ENCODE peak calls at places on chromosome 5, in six cellular contexts. One of them, this sample, is unnamed.
A peak's percentile ranks its signal among the peaks of the same experiment; 100 is the strongest.

GRCh38 chr5:31413030-31413812 is 118.7 kb downstream of the DROSHA start:
- DNase-seq in HepG2: no peak
- DNase-seq in A549: no peak
- DNase-seq in SK-N-SH: no peak
- DNase-seq in K562: no peak
- DNase-seq in GM12878: no peak
- DNase-seq in this sample: no peak

GRCh38 chr5:10632110-10632903 is 68.4 kb downstream of the ANKRD33B start:
- DNase-seq in GM12878: peak; percentile 92
- DNase-seq in A549: no peak
- DNase-seq in HepG2: no peak
- DNase-seq in K562: no peak
- DNase-seq in SK-N-SH: no peak
- DNase-seq in this sample: peak; percentile 59

GRCh38 chr5:84303315-84303714 is 81.4 kb downstream of the EDIL3 start:
- DNase-seq in GM12878: no peak
- DNase-seq in HepG2: no peak
- DNase-seq in A549: no peak
- DNase-seq in SK-N-SH: no peak
- DNase-seq in K562: no peak
- DNase-seq in this sample: peak; percentile 62

GRCh38 chr5:150358261-150359095 is 981 bp downstream of the TCOF1 start:
- DNase-seq in K562: no peak
- DNase-seq in SK-N-SH: no peak
- DNase-seq in A549: no peak
- DNase-seq in HepG2: peak; percentile 70
- DNase-seq in GM12878: no peak
- DNase-seq in this sample: peak; percentile 9

GRCh38 chr5:149641000-149641576 is 59.8 kb downstream of the ARHGEF37 start:
- DNase-seq in SK-N-SH: no peak
- DNase-seq in HepG2: peak; percentile 85
- DNase-seq in A549: no peak
- DNase-seq in K562: peak; percentile 72
- DNase-seq in GM12878: no peak
- DNase-seq in this sample: peak; percentile 43

GRCh38 chr5:37722236-37723146 is 117.3 kb downstream of the GDNF start:
- DNase-seq in SK-N-SH: no peak
- DNase-seq in A549: peak; percentile 5
- DNase-seq in K562: no peak
- DNase-seq in GM12878: peak; percentile 59
- DNase-seq in HepG2: peak; percentile 73
- DNase-seq in this sample: peak; percentile 96

GRCh38 chr5:139725073-139725830 is 70.4 kb upstream of the PSD2 start:
- DNase-seq in SK-N-SH: peak; percentile 85
- DNase-seq in A549: peak; percentile 73
- DNase-seq in K562: peak; percentile 41
- DNase-seq in HepG2: peak; percentile 77
- DNase-seq in GM12878: no peak
- DNase-seq in this sample: peak; percentile 85

GRCh38 chr5:150484964-150485769 is 22.8 kb upstream of the NDST1 start:
- DNase-seq in GM12878: no peak
- DNase-seq in K562: no peak
- DNase-seq in SK-N-SH: no peak
- DNase-seq in HepG2: peak; percentile 39
- DNase-seq in A549: no peak
- DNase-seq in this sample: no peak

GRCh38 chr5:56490971-56491468 is 257.9 kb upstream of the ANKRD55 start:
- DNase-seq in K562: no peak
- DNase-seq in A549: no peak
- DNase-seq in GM12878: no peak
- DNase-seq in HepG2: no peak
- DNase-seq in SK-N-SH: no peak
- DNase-seq in this sample: no peak

GRCh38 chr5:171891595-171891994 is 106.0 kb downstream of the SMIM23 start:
- DNase-seq in SK-N-SH: no peak
- DNase-seq in HepG2: no peak
- DNase-seq in A549: no peak
- DNase-seq in GM12878: no peak
- DNase-seq in K562: no peak
- DNase-seq in this sample: no peak

GRCh38 chr5:137621306-137621705 is 114.6 kb downstream of the KLHL3 start:
- DNase-seq in SK-N-SH: no peak
- DNase-seq in HepG2: no peak
- DNase-seq in K562: no peak
- DNase-seq in GM12878: no peak
- DNase-seq in A549: no peak
- DNase-seq in this sample: no peak

GRCh38 chr5:178553517-178553916 is 36.7 kb downstream of the COL23A1 start:
- DNase-seq in SK-N-SH: no peak
- DNase-seq in GM12878: no peak
- DNase-seq in A549: no peak
- DNase-seq in HepG2: no peak
- DNase-seq in K562: no peak
- DNase-seq in this sample: no peak

GRCh38 chr5:83586874-83587776 is 115.6 kb downstream of the VCAN start:
- DNase-seq in GM12878: no peak
- DNase-seq in A549: no peak
- DNase-seq in HepG2: no peak
- DNase-seq in K562: no peak
- DNase-seq in SK-N-SH: no peak
- DNase-seq in this sample: peak; percentile 68

GRCh38 chr5:128541385-128541784 is 3.3 kb upstream of the FBN2 start:
- DNase-seq in HepG2: no peak
- DNase-seq in SK-N-SH: no peak
- DNase-seq in GM12878: no peak
- DNase-seq in A549: no peak
- DNase-seq in K562: no peak
- DNase-seq in this sample: no peak

GRCh38 chr5:139761057-139761450 is 34.6 kb upstream of the PSD2 start:
- DNase-seq in GM12878: no peak
- DNase-seq in HepG2: no peak
- DNase-seq in A549: no peak
- DNase-seq in K562: no peak
- DNase-seq in SK-N-SH: no peak
- DNase-seq in this sample: no peak

GRCh38 chr5:40521108-40521785 is 158.5 kb upstream of the PTGER4 start:
- DNase-seq in HepG2: no peak
- DNase-seq in GM12878: no peak
- DNase-seq in A549: no peak
- DNase-seq in K562: no peak
- DNase-seq in SK-N-SH: no peak
- DNase-seq in this sample: no peak

GRCh38 chr5:41519801-41520200 is 9.4 kb upstream of the PLCXD3 start:
- DNase-seq in SK-N-SH: no peak
- DNase-seq in GM12878: no peak
- DNase-seq in K562: no peak
- DNase-seq in A549: no peak
- DNase-seq in HepG2: no peak
- DNase-seq in this sample: no peak

GRCh38 chr5:36521838-36522745 is 84.3 kb upstream of the SLC1A3 start:
- DNase-seq in GM12878: no peak
- DNase-seq in K562: no peak
- DNase-seq in SK-N-SH: no peak
- DNase-seq in A549: no peak
- DNase-seq in HepG2: no peak
- DNase-seq in this sample: no peak

GRCh38 chr5:58016892-58017291 is 443.0 kb downstream of the PLK2 start:
- DNase-seq in K562: no peak
- DNase-seq in A549: no peak
- DNase-seq in SK-N-SH: no peak
- DNase-seq in GM12878: no peak
- DNase-seq in HepG2: no peak
- DNase-seq in this sample: no peak

GRCh38 chr5:157686841-157687554 is 15.7 kb downstream of the C5orf52 start:
- DNase-seq in A549: no peak
- DNase-seq in K562: no peak
- DNase-seq in GM12878: no peak
- DNase-seq in HepG2: no peak
- DNase-seq in SK-N-SH: no peak
- DNase-seq in this sample: no peak

GRCh38 chr5:111135946-111136345 is 43.8 kb downstream of the WDR36 start:
- DNase-seq in SK-N-SH: no peak
- DNase-seq in GM12878: no peak
- DNase-seq in K562: no peak
- DNase-seq in A549: no peak
- DNase-seq in HepG2: no peak
- DNase-seq in this sample: peak; percentile 53

GRCh38 chr5:138653502-138653901 is 78.3 kb upstream of the HSPA9 start:
- DNase-seq in K562: no peak
- DNase-seq in A549: no peak
- DNase-seq in GM12878: no peak
- DNase-seq in SK-N-SH: no peak
- DNase-seq in HepG2: no peak
- DNase-seq in this sample: peak; percentile 35

GRCh38 chr5:33258553-33258952 is 182.2 kb upstream of the TARS1 start:
- DNase-seq in HepG2: no peak
- DNase-seq in GM12878: no peak
- DNase-seq in A549: no peak
- DNase-seq in K562: no peak
- DNase-seq in SK-N-SH: no peak
- DNase-seq in this sample: peak; percentile 43

GRCh38 chr5:7878381-7878873 is 9.5 kb downstream of the MTRR start:
- DNase-seq in SK-N-SH: no peak
- DNase-seq in HepG2: peak; percentile 41
- DNase-seq in A549: no peak
- DNase-seq in K562: no peak
- DNase-seq in GM12878: peak; percentile 66
- DNase-seq in this sample: peak; percentile 76

GRCh38 chr5:119285070-119285916 is 70.5 kb upstream of the TNFAIP8 start:
- DNase-seq in SK-N-SH: no peak
- DNase-seq in GM12878: no peak
- DNase-seq in A549: no peak
- DNase-seq in K562: no peak
- DNase-seq in HepG2: no peak
- DNase-seq in this sample: no peak

GRCh38 chr5:131246515-131246914 is 17.3 kb upstream of the CDC42SE2 start:
- DNase-seq in K562: no peak
- DNase-seq in A549: no peak
- DNase-seq in GM12878: no peak
- DNase-seq in SK-N-SH: no peak
- DNase-seq in HepG2: no peak
- DNase-seq in this sample: no peak

GRCh38 chr5:28344803-28345433 is 1306.5 kb upstream of the CDH9 start:
- DNase-seq in A549: no peak
- DNase-seq in HepG2: peak; percentile 35
- DNase-seq in SK-N-SH: peak; percentile 5
- DNase-seq in GM12878: peak; percentile 0
- DNase-seq in K562: peak; percentile 20
- DNase-seq in this sample: no peak

GRCh38 chr5:132479073-132479811 is 11.3 kb downstream of the IRF1 start:
- DNase-seq in A549: no peak
- DNase-seq in SK-N-SH: no peak
- DNase-seq in HepG2: no peak
- DNase-seq in GM12878: no peak
- DNase-seq in K562: no peak
- DNase-seq in this sample: no peak

GRCh38 chr5:157603333-157604190 is 28.0 kb upstream of the ADAM19 start:
- DNase-seq in HepG2: peak; percentile 18
- DNase-seq in A549: peak; percentile 33
- DNase-seq in GM12878: no peak
- DNase-seq in SK-N-SH: no peak
- DNase-seq in K562: no peak
- DNase-seq in this sample: peak; percentile 93

GRCh38 chr5:179285236-179285635 is 60.0 kb downstream of the ADAMTS2 start:
- DNase-seq in K562: no peak
- DNase-seq in SK-N-SH: peak; percentile 89
- DNase-seq in A549: no peak
- DNase-seq in HepG2: no peak
- DNase-seq in GM12878: no peak
- DNase-seq in this sample: no peak

DNA sequence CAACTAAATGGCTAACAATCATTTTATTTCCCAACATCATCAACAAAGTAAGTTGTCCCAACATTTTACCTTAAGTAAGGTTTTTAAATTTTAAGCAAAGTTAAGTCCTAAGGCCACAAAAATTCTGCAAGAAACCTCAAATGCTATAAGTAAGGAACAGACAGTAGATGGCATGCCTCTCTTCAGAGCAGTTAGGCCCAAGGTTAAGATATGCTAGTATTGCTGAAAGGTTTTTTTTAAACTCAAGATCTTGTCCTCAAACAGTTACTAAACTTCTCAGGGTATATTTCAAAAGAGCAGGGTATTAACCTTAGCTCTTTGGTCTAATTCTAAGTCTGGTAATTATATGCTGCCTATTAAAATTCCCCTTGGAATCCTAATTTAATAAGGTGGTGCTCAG is 35.1 kb downstream of the PJA2 start:
- DNase-seq in K562: no peak
- DNase-seq in A549: no peak
- DNase-seq in SK-N-SH: no peak
- DNase-seq in HepG2: no peak
- DNase-seq in GM12878: no peak
- DNase-seq in this sample: no peak
- TF ChIP-seq SMC3 in K562: no peak
- TF ChIP-seq SMC3 in A549: no peak
- TF ChIP-seq SMC3 in SK-N-SH: no peak
- TF ChIP-seq SMC3 in HepG2: no peak
- TF ChIP-seq SMC3 in GM12878: no peak
- TF ChIP-seq SMC3 in this sample: no peak

DNA sequence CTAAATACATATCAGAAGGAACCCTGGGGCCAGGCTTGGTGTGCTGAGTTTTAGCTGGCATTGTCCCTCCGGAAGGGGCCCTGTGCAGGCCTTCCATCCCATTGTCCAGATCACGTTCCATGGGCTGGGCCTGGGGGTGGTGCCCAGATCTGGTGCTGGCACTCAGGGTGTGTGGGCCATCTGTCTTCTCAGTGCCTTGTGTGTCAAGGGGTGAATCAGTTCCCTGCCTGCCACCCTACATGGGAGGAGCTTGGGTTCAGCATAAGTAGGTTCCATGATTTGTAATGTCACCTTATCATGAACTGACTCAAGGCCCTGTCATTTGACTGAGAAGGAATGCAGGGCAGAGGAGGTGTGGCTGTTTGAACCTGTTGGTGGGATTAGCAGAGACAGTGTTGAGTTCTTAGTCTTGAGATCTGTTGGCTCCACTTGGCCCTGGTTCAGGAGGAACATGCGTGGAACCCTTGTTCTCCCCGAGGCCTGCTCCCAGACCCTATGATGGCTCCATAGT is 176.8 kb downstream of the MACROH2A1 start:
- DNase-seq in K562: no peak
- DNase-seq in SK-N-SH: no peak
- DNase-seq in GM12878: no peak
- DNase-seq in A549: no peak
- DNase-seq in HepG2: no peak
- DNase-seq in this sample: no peak
- TF ChIP-seq SMC3 in K562: no peak
- TF ChIP-seq SMC3 in SK-N-SH: no peak
- TF ChIP-seq SMC3 in GM12878: no peak
- TF ChIP-seq SMC3 in A549: no peak
- TF ChIP-seq SMC3 in HepG2: no peak
- TF ChIP-seq SMC3 in this sample: no peak

GRCh38 chr5:143582869-143583268 is 179.4 kb upstream of the NR3C1 start:
- DNase-seq in SK-N-SH: no peak
- DNase-seq in A549: no peak
- DNase-seq in K562: no peak
- DNase-seq in HepG2: no peak
- DNase-seq in GM12878: no peak
- DNase-seq in this sample: peak; percentile 83
- TF ChIP-seq SMC3 in SK-N-SH: no peak
- TF ChIP-seq SMC3 in A549: no peak
- TF ChIP-seq SMC3 in K562: no peak
- TF ChIP-seq SMC3 in HepG2: no peak
- TF ChIP-seq SMC3 in GM12878: no peak
- TF ChIP-seq SMC3 in this sample: no peak

GRCh38 chr5:170769236-170769635 is 14.3 kb upstream of the GABRP start:
- DNase-seq in K562: no peak
- DNase-seq in A549: no peak
- DNase-seq in GM12878: no peak
- DNase-seq in HepG2: no peak
- DNase-seq in SK-N-SH: peak; percentile 42
- DNase-seq in this sample: no peak
- TF ChIP-seq SMC3 in K562: no peak
- TF ChIP-seq SMC3 in A549: no peak
- TF ChIP-seq SMC3 in GM12878: no peak
- TF ChIP-seq SMC3 in HepG2: no peak
- TF ChIP-seq SMC3 in SK-N-SH: no peak
- TF ChIP-seq SMC3 in this sample: no peak

This sample was measured in IMR-90.